ENCODE peak calls at places on chromosomes 7 and 10, in nine cellular contexts. W is NCI-H2081 treated with DMSO at 0.1 percent for 48 hours, P is MCF 10A, E is cardiac muscle cell, J is GM19239, H is ACHN, F is A673, O is uterus, Q is fibroblast of pulmonary artery. A is an unnamed sample.

GRCh38 chr10:1434912-1435692 is 302.2 kb downstream of the ADARB2 start:
- DNase-seq in W (no peak), P (no peak), E (no peak), J (no peak), H (no peak), F (no peak), O (no peak), Q (no peak), A (no peak)

GRCh38 chr10:75246506-75246905 is 10.7 kb upstream of the COMTD1 start:
- DNase-seq in W (no peak), P (no peak), E (no peak), J (no peak), H (no peak), F (no peak), O (no peak), Q (no peak), A (no peak)

GRCh38 chr7:133534816-133535215 is 281.9 kb downstream of the EXOC4 start:
- DNase-seq in W (no peak), P (no peak), E (no peak), J (no peak), H (no peak), F (no peak), O (no peak), Q (no peak), A (no peak)

GRCh38 chr7:133015879-133016278 is 66.0 kb downstream of the CHCHD3 start:
- DNase-seq in W (no peak), P (no peak), E (no peak), J (no peak), H (no peak), F (no peak), O (no peak), Q (no peak), A (no peak)

GRCh38 chr10:5968037-5968680 is 9.2 kb downstream of the IL15RA start:
- DNase-seq in W (no peak), P (no peak), E (no peak), J (no peak), H (no peak), F (no peak), O (no peak), Q (no peak), A (no peak)

GRCh38 chr7:99201027-99201426 is 6.9 kb downstream of the KPNA7 start:
- DNase-seq in W (no peak), P (peak; percentile 86), E (no peak), J (no peak), H (no peak), F (no peak), O (no peak), Q (peak; percentile 61), A (no peak)

GRCh38 chr7:100804681-100805431 is 22.5 kb downstream of the EPHB4 start:
- DNase-seq in W (no peak), P (no peak), E (no peak), J (no peak), H (no peak), F (no peak), O (peak; percentile 76), Q (no peak), A (no peak)

GRCh38 chr7:14714161-14714728 is 188.3 kb downstream of the DGKB start:
- DNase-seq in W (no peak), P (no peak), E (no peak), J (no peak), H (no peak), F (no peak), O (no peak), Q (no peak), A (no peak)

GRCh38 chr7:155299539-155300202 is 2.0 kb downstream of the INSIG1 start:
- DNase-seq in W (no peak), P (no peak), E (no peak), J (no peak), H (peak; percentile 19), F (no peak), O (no peak), Q (peak; percentile 35), A (peak; percentile 58)

GRCh38 chr7:32298403-32299132 is 191.6 kb downstream of the LSM5 start:
- DNase-seq in W (no peak), P (no peak), E (peak; percentile 42), J (no peak), H (no peak), F (peak; percentile 8), O (no peak), Q (no peak), A (no peak)

GRCh38 chr10:31062856-31063255 is 31.2 kb upstream of the ZNF438 start:
- DNase-seq in W (no peak), P (no peak), E (no peak), J (no peak), H (no peak), F (no peak), O (no peak), Q (peak; percentile 37), A (no peak)

GRCh38 chr7:41058986-41059741 is 643.7 kb downstream of the INHBA start:
- DNase-seq in W (no peak), P (peak; percentile 72), E (no peak), J (no peak), H (no peak), F (no peak), O (no peak), Q (peak; percentile 12), A (no peak)

GRCh38 chr7:129017264-129017663 is 37.6 kb downstream of the TNPO3 start:
- DNase-seq in W (no peak), P (no peak), E (no peak), J (no peak), H (no peak), F (no peak), O (no peak), Q (no peak), A (no peak)

GRCh38 chr7:74522281-74522905 is 68.7 kb downstream of the GTF2IRD1 start:
- DNase-seq in W (no peak), P (no peak), E (no peak), J (no peak), H (no peak), F (no peak), O (no peak), Q (no peak), A (no peak)

GRCh38 chr10:49585387-49585786 is 24.7 kb upstream of the SLC18A3 start:
- DNase-seq in W (no peak), P (no peak), E (no peak), J (no peak), H (peak; percentile 49), F (no peak), O (no peak), Q (peak; percentile 49), A (no peak)

GRCh38 chr7:50982626-50983025 is 199.9 kb upstream of the GRB10 start:
- DNase-seq in W (no peak), P (no peak), E (no peak), J (no peak), H (no peak), F (no peak), O (no peak), Q (no peak), A (peak; percentile 41)

GRCh38 chr10:51683031-51683830 is 16.2 kb downstream of the CSTF2T start:
- DNase-seq in W (no peak), P (no peak), E (no peak), J (no peak), H (no peak), F (no peak), O (no peak), Q (peak; percentile 64), A (no peak)

GRCh38 chr7:133053321-133053891 is 28.5 kb downstream of the CHCHD3 start:
- DNase-seq in W (no peak), P (peak; percentile 72), E (no peak), J (no peak), H (peak; percentile 100), F (peak; percentile 33), O (peak; percentile 27), Q (peak; percentile 93), A (peak; percentile 81)

GRCh38 chr10:122159159-122159970 is 111.7 kb upstream of the BTBD16 start:
- DNase-seq in W (no peak), P (no peak), E (no peak), J (no peak), H (no peak), F (no peak), O (no peak), Q (no peak), A (no peak)

GRCh38 chr10:121838931-121839330 is 88.9 kb downstream of the ATE1 start:
- DNase-seq in W (no peak), P (no peak), E (no peak), J (no peak), H (no peak), F (no peak), O (no peak), Q (no peak), A (no peak)

GRCh38 chr10:50417906-50418697 is 166.8 kb upstream of the ASAH2 start:
- DNase-seq in W (no peak), P (peak; percentile 91), E (peak; percentile 65), J (peak; percentile 55), H (peak; percentile 86), F (peak; percentile 85), O (peak; percentile 52), Q (peak; percentile 84), A (peak; percentile 84)

GRCh38 chr10:37754538-37755323 is 102.7 kb downstream of the ZNF248 start:
- DNase-seq in W (no peak), P (no peak), E (no peak), J (no peak), H (peak; percentile 31), F (peak; percentile 22), O (no peak), Q (no peak), A (peak; percentile 4)

GRCh38 chr7:139992353-139993054 is 70.2 kb downstream of the PARP12 start:
- DNase-seq in W (no peak), P (no peak), E (peak; percentile 20), J (no peak), H (no peak), F (no peak), O (peak; percentile 42), Q (no peak), A (no peak)

GRCh38 chr7:130940907-130941306 is 206.9 kb upstream of the KLF14 start:
- DNase-seq in W (no peak), P (no peak), E (no peak), J (no peak), H (no peak), F (peak; percentile 58), O (no peak), Q (no peak), A (peak; percentile 47)

GRCh38 chr7:103990991-103991390 is 1.5 kb upstream of the RELN start:
- DNase-seq in W (no peak), P (no peak), E (peak; percentile 25), J (no peak), H (no peak), F (no peak), O (no peak), Q (no peak), A (peak; percentile 38)

GRCh38 chr7:149625947-149626392 is 128.4 kb upstream of the ZNF746 start:
- DNase-seq in W (no peak), P (peak; percentile 30), E (no peak), J (no peak), H (no peak), F (peak; percentile 84), O (no peak), Q (no peak), A (no peak)

GRCh38 chr7:104843198-104843597 is 170.8 kb upstream of the KMT2E start:
- DNase-seq in W (no peak), P (peak; percentile 35), E (no peak), J (no peak), H (no peak), F (no peak), O (no peak), Q (no peak), A (no peak)

GRCh38 chr10:97490592-97490991 is 7.6 kb downstream of the MMS19 start:
- DNase-seq in W (no peak), P (no peak), E (no peak), J (no peak), H (no peak), F (no peak), O (no peak), Q (no peak), A (peak; percentile 17)